ENCODE peak calls at places on chromosomes 16 and 17, in eight cellular contexts. G is GM20000, V is thyroid gland, A is SK-N-SH, H is IMR-90, U is dorsolateral prefrontal cortex, W is omental fat pad, R is AG09309. E is an unnamed sample.

GRCh38 chr16:1913327-1914083 is 4.7 kb downstream of the HS3ST6 start:
- DNase-seq in G (no peak), V (no peak), A (no peak), H (no peak), U (no peak), W (no peak), R (no peak), E (no peak)

GRCh38 chr17:63601439-63602371 is 1.0 kb downstream of the TACO1 start:
- DNase-seq in G (no peak), V (no peak), A (no peak), H (peak), U (no peak), W (no peak), R (no peak), E (no peak)

GRCh38 chr17:47898246-47898645 is 2.2 kb downstream of the SP2 start:
- DNase-seq in G (no peak), V (no peak), A (no peak), H (no peak), U (no peak), W (no peak), R (no peak), E (no peak)

GRCh38 chr17:30323895-30324319 is 9.9 kb downstream of the TMIGD1 start:
- DNase-seq in G (peak), V (peak), A (no peak), H (no peak), U (no peak), W (peak), R (no peak), E (no peak)

GRCh38 chr17:20071824-20072691 is 62.9 kb downstream of the SPECC1 start:
- DNase-seq in G (no peak), V (no peak), A (no peak), H (no peak), U (no peak), W (no peak), R (no peak), E (no peak)

GRCh38 chr17:50046667-50047066 is 9.2 kb upstream of the ITGA3 start:
- DNase-seq in G (no peak), V (no peak), A (no peak), H (no peak), U (no peak), W (no peak), R (no peak), E (peak)

GRCh38 chr17:64741038-64741641 is 79.0 kb upstream of the SMURF2 start:
- DNase-seq in G (no peak), V (peak), A (no peak), H (peak), U (no peak), W (no peak), R (no peak), E (no peak)

GRCh38 chr16:35492225-35492624 is 2032.8 kb downstream of the TP53TG3F start:
- DNase-seq in G (no peak), V (no peak), A (peak), H (no peak), U (no peak), W (no peak), R (no peak), E (no peak)

GRCh38 chr16:73560497-73560896 is 512.6 kb upstream of the ZFHX3 start:
- DNase-seq in G (no peak), V (no peak), A (no peak), H (no peak), U (no peak), W (no peak), R (no peak), E (no peak)

GRCh38 chr16:79982356-79982755 is 381.8 kb upstream of the MAF start:
- DNase-seq in G (no peak), V (no peak), A (no peak), H (no peak), U (no peak), W (no peak), R (no peak), E (no peak)

GRCh38 chr17:76053230-76054111 is 18.8 kb downstream of the SRP68 start:
- DNase-seq in G (no peak), V (peak), A (no peak), H (peak), U (no peak), W (no peak), R (no peak), E (no peak)

GRCh38 chr16:1991135-1991551 is 1.4 kb downstream of the SYNGR3 start:
- DNase-seq in G (peak), V (no peak), A (no peak), H (no peak), U (no peak), W (no peak), R (no peak), E (no peak)

GRCh38 chr16:30794634-30795033 is 7.6 kb upstream of the ZNF629 start:
- DNase-seq in G (no peak), V (no peak), A (no peak), H (no peak), U (no peak), W (no peak), R (no peak), E (no peak)

GRCh38 chr16:12259258-12259657 is 282.7 kb downstream of the SNX29 start:
- DNase-seq in G (no peak), V (no peak), A (no peak), H (no peak), U (no peak), W (no peak), R (no peak), E (no peak)

DNA sequence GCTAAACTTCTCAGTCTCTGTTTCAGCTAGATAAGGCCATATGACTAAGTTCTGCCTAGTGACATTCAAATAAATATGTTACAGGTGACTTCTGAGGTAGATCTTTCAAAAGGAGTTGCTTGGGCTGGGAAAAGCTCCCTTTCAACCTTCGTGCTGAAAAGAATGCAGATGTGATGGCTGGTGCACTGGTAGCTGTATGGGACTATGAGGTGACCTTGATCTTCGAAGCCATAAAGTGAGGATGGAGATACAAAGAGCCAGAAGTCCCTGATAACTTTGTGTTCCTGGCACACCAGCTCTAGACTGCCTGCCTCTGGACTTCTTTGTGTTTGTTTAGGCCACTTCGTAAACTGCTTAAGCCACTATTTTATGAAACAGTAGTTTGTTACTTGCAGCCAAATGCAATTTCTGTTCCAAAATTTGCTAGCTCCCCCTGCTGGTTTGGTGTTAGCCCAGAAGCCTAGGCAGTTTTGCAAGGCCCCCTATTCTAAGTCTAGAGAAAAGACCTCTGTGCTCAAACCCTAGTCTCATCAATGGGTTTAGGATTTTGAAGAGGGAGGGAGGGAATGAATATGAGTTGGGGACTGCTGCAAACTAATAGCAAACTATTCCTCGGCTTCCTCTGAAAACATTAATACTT is 23.3 kb upstream of the ERCC4 start:
- DNase-seq in G (no peak), V (no peak), A (no peak), H (peak), U (no peak), W (no peak), R (no peak), E (no peak)
- TF ChIP-seq CTCF in G (peak), V (no peak), A (peak), H (peak), U (no peak), W (no peak), R (peak), E (no peak)

GRCh38 chr17:72616457-72616856 is 476.0 kb downstream of the SLC39A11 start:
- DNase-seq in G (no peak), V (no peak), A (no peak), H (no peak), U (no peak), W (no peak), R (no peak), E (no peak)
- TF ChIP-seq CTCF in G (no peak), V (no peak), A (no peak), H (no peak), U (no peak), W (no peak), R (no peak), E (no peak)

GRCh38 chr16:65546353-65546791 is 424.5 kb upstream of the CDH11 start:
- DNase-seq in G (no peak), V (no peak), A (peak), H (peak), U (no peak), W (no peak), R (peak), E (no peak)

GRCh38 chr16:65543781-65544740 is 422.2 kb upstream of the CDH11 start:
- DNase-seq in G (no peak), V (no peak), A (no peak), H (no peak), U (no peak), W (no peak), R (no peak), E (no peak)

GRCh38 chr16:65547799-65548446 is 426.1 kb upstream of the CDH11 start:
- DNase-seq in G (no peak), V (no peak), A (peak), H (peak), U (no peak), W (no peak), R (peak), E (no peak)

GRCh38 chr16:65548470-65548869 is 426.6 kb upstream of the CDH11 start:
- DNase-seq in G (no peak), V (no peak), A (peak), H (peak), U (no peak), W (no peak), R (no peak), E (no peak)
- TF ChIP-seq CTCF in G (no peak), V (no peak), A (peak), H (peak), U (no peak), W (no peak), R (peak), E (no peak)

GRCh38 chr17:28433696-28434095 is 27.7 kb upstream of the SLC46A1 start:
- DNase-seq in G (no peak), V (no peak), A (no peak), H (no peak), U (no peak), W (no peak), R (no peak), E (no peak)
- TF ChIP-seq CTCF in G (no peak), V (no peak), A (no peak), H (no peak), U (no peak), W (no peak), R (no peak), E (no peak)

GRCh38 chr17:34447406-34447805 is 84.4 kb upstream of the CCL1 start:
- DNase-seq in G (no peak), V (no peak), A (no peak), H (no peak), U (no peak), W (no peak), R (no peak), E (no peak)

GRCh38 chr17:34442387-34443111 is 79.5 kb upstream of the CCL1 start:
- DNase-seq in G (no peak), V (no peak), A (no peak), H (no peak), U (no peak), W (no peak), R (no peak), E (no peak)

GRCh38 chr17:34445145-34445544 is 82.1 kb upstream of the CCL1 start:
- DNase-seq in G (no peak), V (no peak), A (no peak), H (no peak), U (no peak), W (no peak), R (no peak), E (no peak)

DNA sequence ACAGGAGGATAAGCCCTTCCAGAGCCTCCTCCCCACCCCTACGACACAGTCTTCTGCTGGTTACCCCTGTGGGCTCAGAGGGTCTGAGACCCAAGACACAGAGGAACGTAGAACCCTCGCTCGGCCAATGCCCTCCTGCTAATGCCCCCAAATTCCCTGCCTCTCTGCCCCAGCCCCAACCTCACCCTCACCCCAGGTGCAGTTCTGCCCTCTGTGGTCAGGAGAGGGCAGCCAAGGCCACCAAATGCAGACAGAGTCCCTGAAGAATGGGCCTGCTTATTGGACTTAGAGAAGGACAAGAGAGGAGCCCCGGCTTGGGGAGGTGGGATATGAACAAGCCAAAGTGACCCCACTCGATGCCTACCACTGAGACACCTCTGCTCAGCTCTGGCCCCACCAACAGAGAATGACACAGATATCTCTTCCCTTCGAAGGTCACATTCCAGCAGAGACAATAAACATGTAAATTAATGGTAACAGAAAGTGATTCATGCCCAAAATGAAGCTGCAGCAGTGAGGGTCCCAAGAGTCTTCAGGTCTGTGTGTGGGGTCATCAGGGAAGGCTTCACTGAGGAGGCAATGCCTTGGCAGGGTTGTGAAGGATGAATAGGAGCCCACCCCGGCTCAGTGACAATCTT is 80.9 kb upstream of the CCL1 start:
- DNase-seq in G (peak), V (no peak), A (peak), H (no peak), U (no peak), W (no peak), R (no peak), E (no peak)
- TF ChIP-seq CTCF in G (no peak), V (no peak), A (peak), H (peak), U (no peak), W (no peak), R (peak), E (no peak)

E was measured in ovary.